ENCODE peak calls at places on chromosome 3, in eight cellular contexts. One of them, this sample, is unnamed.

GRCh38 chr3:175392653-175393052 is 533.5 kb downstream of the NAALADL2 start:
- DNase-seq in H1: no peak
- DNase-seq in HepG2: no peak
- DNase-seq in K562: no peak
- DNase-seq in HCT116: no peak
- DNase-seq in GM12878: no peak
- DNase-seq in SK-N-SH: no peak
- DNase-seq in GM23338: no peak
- DNase-seq in this sample: no peak

GRCh38 chr3:127307431-127307830 is 19.6 kb upstream of the PRR20G start:
- DNase-seq in GM12878: peak
- DNase-seq in HCT116: no peak
- DNase-seq in SK-N-SH: no peak
- DNase-seq in H1: no peak
- DNase-seq in K562: no peak
- DNase-seq in HepG2: no peak
- DNase-seq in GM23338: no peak
- DNase-seq in this sample: no peak

GRCh38 chr3:8673083-8673737 is 28.6 kb upstream of the SSUH2 start:
- DNase-seq in GM12878: no peak
- DNase-seq in H1: no peak
- DNase-seq in HCT116: no peak
- DNase-seq in HepG2: no peak
- DNase-seq in K562: peak
- DNase-seq in GM23338: no peak
- DNase-seq in SK-N-SH: no peak
- DNase-seq in this sample: no peak

GRCh38 chr3:52890735-52891134 is 6.6 kb downstream of the STIMATE start:
- DNase-seq in K562: no peak
- DNase-seq in GM23338: no peak
- DNase-seq in SK-N-SH: no peak
- DNase-seq in HepG2: no peak
- DNase-seq in HCT116: no peak
- DNase-seq in H1: no peak
- DNase-seq in GM12878: no peak
- DNase-seq in this sample: no peak

GRCh38 chr3:40211579-40211978 is 97.9 kb upstream of the EIF1B start:
- DNase-seq in HepG2: no peak
- DNase-seq in HCT116: no peak
- DNase-seq in GM12878: no peak
- DNase-seq in H1: no peak
- DNase-seq in K562: no peak
- DNase-seq in GM23338: no peak
- DNase-seq in SK-N-SH: no peak
- DNase-seq in this sample: no peak

GRCh38 chr3:105173972-105174371 is 192.7 kb upstream of the ALCAM start:
- DNase-seq in K562: no peak
- DNase-seq in GM23338: no peak
- DNase-seq in H1: no peak
- DNase-seq in GM12878: no peak
- DNase-seq in HepG2: no peak
- DNase-seq in HCT116: no peak
- DNase-seq in SK-N-SH: no peak
- DNase-seq in this sample: no peak

GRCh38 chr3:16761576-16761975 is 123.2 kb upstream of the PLCL2 start:
- DNase-seq in GM23338: no peak
- DNase-seq in K562: no peak
- DNase-seq in H1: no peak
- DNase-seq in HepG2: no peak
- DNase-seq in GM12878: no peak
- DNase-seq in HCT116: no peak
- DNase-seq in SK-N-SH: no peak
- DNase-seq in this sample: no peak

GRCh38 chr3:72295974-72296450 is 511.1 kb upstream of the PROK2 start:
- DNase-seq in GM23338: no peak
- DNase-seq in SK-N-SH: peak
- DNase-seq in HCT116: no peak
- DNase-seq in HepG2: no peak
- DNase-seq in K562: no peak
- DNase-seq in GM12878: no peak
- DNase-seq in H1: no peak
- DNase-seq in this sample: no peak

GRCh38 chr3:123706871-123707270 is 122.0 kb upstream of the HACD2 start:
- DNase-seq in HepG2: no peak
- DNase-seq in HCT116: no peak
- DNase-seq in K562: no peak
- DNase-seq in H1: no peak
- DNase-seq in GM23338: no peak
- DNase-seq in SK-N-SH: no peak
- DNase-seq in GM12878: no peak
- DNase-seq in this sample: no peak

GRCh38 chr3:187957209-187957981 is 196.6 kb upstream of the LPP start:
- DNase-seq in SK-N-SH: no peak
- DNase-seq in HepG2: no peak
- DNase-seq in K562: no peak
- DNase-seq in GM23338: no peak
- DNase-seq in HCT116: no peak
- DNase-seq in GM12878: no peak
- DNase-seq in H1: no peak
- DNase-seq in this sample: no peak

GRCh38 chr3:86228106-86228505 is 762.8 kb downstream of the VGLL3 start:
- DNase-seq in GM12878: no peak
- DNase-seq in H1: no peak
- DNase-seq in SK-N-SH: no peak
- DNase-seq in HCT116: no peak
- DNase-seq in GM23338: peak
- DNase-seq in K562: no peak
- DNase-seq in HepG2: no peak
- DNase-seq in this sample: no peak

DNA sequence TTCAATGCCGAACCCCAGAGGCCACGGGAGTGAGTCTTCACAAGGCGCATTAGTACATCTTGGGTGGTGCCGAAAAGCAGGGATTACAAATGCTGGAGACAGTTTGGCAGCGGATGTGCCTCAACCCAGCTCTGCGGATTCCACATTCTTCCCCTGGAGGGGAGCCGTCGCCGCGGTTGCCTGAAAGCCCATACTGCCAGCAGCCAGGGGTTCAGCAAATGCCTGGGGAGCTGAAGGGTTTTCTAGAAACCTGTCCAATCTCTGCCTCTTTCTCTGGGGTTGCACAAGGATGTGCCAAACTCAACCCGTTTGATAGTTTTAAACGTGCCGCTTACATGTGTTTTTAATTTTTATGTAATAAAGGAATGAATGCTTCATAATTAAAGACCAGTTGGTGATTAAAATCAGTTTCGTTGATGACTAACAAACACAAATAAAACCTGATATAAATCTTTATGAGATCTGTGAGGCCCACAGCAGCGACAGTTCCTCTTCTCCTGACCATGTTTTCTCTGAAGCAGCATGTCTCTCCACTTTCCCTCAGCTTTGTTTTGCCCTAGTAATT is 74.6 kb upstream of the LEKR1 start:
- DNase-seq in K562: no peak
- DNase-seq in HepG2: no peak
- DNase-seq in HCT116: no peak
- DNase-seq in SK-N-SH: peak
- DNase-seq in GM12878: no peak
- DNase-seq in GM23338: peak
- DNase-seq in H1: peak
- DNase-seq in this sample: peak
- TF ChIP-seq POLR2AphosphoS5 in K562: no peak
- TF ChIP-seq POLR2AphosphoS5 in HepG2: no peak
- TF ChIP-seq POLR2AphosphoS5 in HCT116: no peak
- TF ChIP-seq POLR2AphosphoS5 in SK-N-SH: no peak
- TF ChIP-seq POLR2AphosphoS5 in GM12878: no peak
- TF ChIP-seq POLR2AphosphoS5 in GM23338: no peak
- TF ChIP-seq POLR2AphosphoS5 in H1: no peak
- TF ChIP-seq POLR2AphosphoS5 in this sample: no peak

DNA sequence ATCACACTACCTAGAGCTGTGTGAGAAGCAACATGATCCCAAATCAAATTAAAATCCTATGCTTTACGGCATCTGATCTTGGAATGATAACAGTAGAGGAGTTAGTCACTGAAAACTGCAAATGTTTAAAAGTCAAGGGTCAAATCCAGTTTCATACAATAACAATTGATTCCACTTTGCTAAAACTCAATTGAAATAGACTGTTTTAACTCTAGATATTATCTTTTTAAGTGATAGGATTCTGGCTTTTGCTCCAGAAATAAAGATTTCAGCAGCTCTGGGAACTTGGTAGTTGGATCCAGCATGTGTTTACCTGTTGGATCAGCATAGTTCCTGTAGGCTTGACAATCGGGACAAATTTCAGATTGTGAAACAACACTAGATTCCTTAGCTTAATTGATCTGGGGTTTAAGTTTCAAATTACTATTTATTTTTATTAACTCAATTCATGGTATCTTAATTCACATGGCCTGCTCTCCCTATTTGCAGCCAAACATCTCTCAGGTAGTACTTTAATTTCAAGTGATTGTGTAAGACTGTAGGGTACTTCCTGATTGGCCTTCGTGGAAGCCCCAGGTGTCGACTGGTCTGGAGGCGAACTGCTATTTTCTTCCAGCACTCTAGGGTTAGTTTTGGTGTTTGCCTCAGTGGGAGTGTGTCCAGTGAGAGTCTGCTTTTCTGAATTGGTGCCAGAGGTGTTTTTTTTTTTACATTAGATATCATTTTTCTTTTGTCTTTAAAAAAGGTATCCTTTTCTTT is 16.6 kb downstream of the NFKBIZ start:
- DNase-seq in GM23338: peak
- DNase-seq in SK-N-SH: peak
- DNase-seq in H1: no peak
- DNase-seq in GM12878: no peak
- DNase-seq in HepG2: no peak
- DNase-seq in K562: peak
- DNase-seq in HCT116: peak
- DNase-seq in this sample: peak
- TF ChIP-seq CTCF in GM23338: no peak
- TF ChIP-seq CTCF in SK-N-SH: no peak
- TF ChIP-seq CTCF in H1: peak
- TF ChIP-seq CTCF in GM12878: no peak
- TF ChIP-seq CTCF in HepG2: no peak
- TF ChIP-seq CTCF in K562: no peak
- TF ChIP-seq CTCF in HCT116: no peak
- TF ChIP-seq CTCF in this sample: no peak

DNA sequence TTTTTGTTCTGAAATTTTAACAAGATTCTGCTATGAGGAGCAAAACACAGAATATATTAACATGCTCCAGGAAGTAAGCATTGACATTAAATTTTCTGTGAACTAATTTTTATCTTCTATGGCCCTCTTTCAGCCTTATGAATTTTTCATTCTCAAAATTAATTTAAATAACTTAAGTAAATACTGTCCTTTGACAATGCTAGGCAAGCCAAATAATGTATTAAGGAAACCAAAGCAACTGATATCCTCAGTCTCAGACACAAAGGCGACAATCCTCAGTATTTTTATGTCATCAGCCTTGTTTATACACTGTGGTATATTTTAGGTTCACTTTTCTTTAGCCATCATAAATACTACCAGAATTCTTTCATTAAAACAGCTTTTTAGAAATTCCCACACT is 159.8 kb downstream of the CGGBP1 start:
- DNase-seq in HepG2: no peak
- DNase-seq in H1: no peak
- DNase-seq in GM12878: no peak
- DNase-seq in GM23338: no peak
- DNase-seq in SK-N-SH: no peak
- DNase-seq in HCT116: no peak
- DNase-seq in K562: no peak
- DNase-seq in this sample: no peak
- H3K4me2 ChIP-seq in HepG2: no peak
- H3K4me2 ChIP-seq in H1: no peak
- H3K4me2 ChIP-seq in GM12878: no peak
- H3K4me2 ChIP-seq in GM23338: no peak
- H3K4me2 ChIP-seq in SK-N-SH: no peak
- H3K4me2 ChIP-seq in HCT116: no peak
- H3K4me2 ChIP-seq in K562: no peak
- H3K4me2 ChIP-seq in this sample: no peak

GRCh38 chr3:150759947-150760346 is 3.0 kb downstream of the SIAH2 start:
- DNase-seq in SK-N-SH: no peak
- DNase-seq in GM23338: no peak
- DNase-seq in K562: no peak
- DNase-seq in HepG2: no peak
- DNase-seq in HCT116: no peak
- DNase-seq in H1: no peak
- DNase-seq in GM12878: no peak
- DNase-seq in this sample: no peak

GRCh38 chr3:150761831-150762661 is 923 bp downstream of the SIAH2 start:
- DNase-seq in GM23338: peak
- DNase-seq in GM12878: no peak
- DNase-seq in HCT116: no peak
- DNase-seq in HepG2: peak
- DNase-seq in SK-N-SH: peak
- DNase-seq in H1: peak
- DNase-seq in K562: peak
- DNase-seq in this sample: peak

GRCh38 chr3:150762662-150763121 is 277 bp downstream of the SIAH2 start:
- DNase-seq in K562: no peak
- DNase-seq in GM12878: no peak
- DNase-seq in GM23338: no peak
- DNase-seq in HepG2: no peak
- DNase-seq in SK-N-SH: no peak
- DNase-seq in HCT116: no peak
- DNase-seq in H1: no peak
- DNase-seq in this sample: no peak

GRCh38 chr3:150759319-150759718 is 3.6 kb downstream of the SIAH2 start:
- DNase-seq in HCT116: no peak
- DNase-seq in H1: no peak
- DNase-seq in GM12878: no peak
- DNase-seq in K562: no peak
- DNase-seq in SK-N-SH: no peak
- DNase-seq in GM23338: no peak
- DNase-seq in HepG2: no peak
- DNase-seq in this sample: no peak

GRCh38 chr3:150760431-150761200 is 2.4 kb downstream of the SIAH2 start:
- DNase-seq in K562: no peak
- DNase-seq in GM23338: no peak
- DNase-seq in GM12878: peak
- DNase-seq in HCT116: no peak
- DNase-seq in HepG2: no peak
- DNase-seq in H1: no peak
- DNase-seq in SK-N-SH: no peak
- DNase-seq in this sample: no peak
- TF ChIP-seq POLR2AphosphoS5 in K562: no peak
- TF ChIP-seq POLR2AphosphoS5 in GM23338: no peak
- TF ChIP-seq POLR2AphosphoS5 in GM12878: no peak
- TF ChIP-seq POLR2AphosphoS5 in HCT116: no peak
- TF ChIP-seq POLR2AphosphoS5 in HepG2: no peak
- TF ChIP-seq POLR2AphosphoS5 in H1: no peak
- TF ChIP-seq POLR2AphosphoS5 in SK-N-SH: no peak
- TF ChIP-seq POLR2AphosphoS5 in this sample: no peak